ENCODE peak calls at places on chromosomes 3 and 15, in five cellular contexts. E is heart right ventricle, S is tibial nerve, T is Caco-2, G is natural killer cell. C is an unnamed sample.

GRCh38 chr3:144142151-144142855 is 170.7 kb downstream of the DIPK2A start:
- DNase-seq in E (peak), S (no peak), T (no peak), G (no peak), C (no peak)

GRCh38 chr15:66647358-66647757 is 54.7 kb upstream of the SMAD6 start:
- DNase-seq in E (peak), S (no peak), T (no peak), G (no peak), C (no peak)

GRCh38 chr15:90644946-90645725 is 72.0 kb upstream of the BLM start:
- DNase-seq in E (no peak), S (no peak), T (no peak), G (no peak), C (no peak)

GRCh38 chr3:131008326-131008725 is 18.3 kb downstream of the ASTE1 start:
- DNase-seq in E (no peak), S (no peak), T (no peak), G (no peak), C (no peak)

GRCh38 chr3:12924437-12924836 is 83.1 kb upstream of the RPL32 start:
- DNase-seq in E (no peak), S (no peak), T (no peak), G (peak), C (peak)

GRCh38 chr15:94205366-94205765 is 26.0 kb upstream of the MCTP2 start:
- DNase-seq in E (no peak), S (no peak), T (no peak), G (no peak), C (no peak)

GRCh38 chr3:128969993-128970740 is 23.7 kb downstream of the CFAP92 start:
- DNase-seq in E (peak), S (peak), T (no peak), G (peak), C (peak)

GRCh38 chr3:130699765-130700164 is 46.9 kb downstream of the PIK3R4 start:
- DNase-seq in E (no peak), S (no peak), T (no peak), G (no peak), C (no peak)

GRCh38 chr3:38521391-38521987 is 25.3 kb downstream of the EXOG start:
- DNase-seq in E (peak), S (peak), T (peak), G (peak), C (no peak)

GRCh38 chr3:64361962-64362735 is 136.9 kb upstream of the PRICKLE2 start:
- DNase-seq in E (no peak), S (no peak), T (no peak), G (no peak), C (no peak)

GRCh38 chr15:71114887-71115566 is at the start of gene THSD4:
- DNase-seq in E (peak), S (peak), T (peak), G (peak), C (peak)

GRCh38 chr15:95327661-95328060 is 1002.8 kb upstream of the NR2F2 start:
- DNase-seq in E (no peak), S (peak), T (no peak), G (no peak), C (no peak)

GRCh38 chr15:74295800-74296199 is 59.7 kb downstream of the CCDC33 start:
- DNase-seq in E (no peak), S (no peak), T (no peak), G (no peak), C (no peak)

GRCh38 chr15:100438570-100438969 is 90.2 kb downstream of the CERS3 start:
- DNase-seq in E (peak), S (peak), T (no peak), G (no peak), C (no peak)

C was measured in GM12892.